ENCODE peak calls at places on chromosome 22, in ten cellular contexts. P is breast epithelium; D is pancreas; H is uterus; W is activated CD4-positive, CD25-positive, alpha-beta regulatory T cell; R is Ammon's horn; C is activated CD8-positive, alpha-beta memory T cell treated with anti-CD3 and anti-CD28 coated beads, Interleukin-2, amount 50 U/mL, for 4 hours; I is NCI-H510A treated with DMSO at 0.1 percent for 48 hours; N is BJ; Z is stimulated activated CD4-positive, alpha-beta T cell treated with anti-CD3 and anti-CD28 coated beads, Interleukin-4, amount 100 ng/mL, for 1 hour. F is an unnamed sample.
A peak's percentile ranks its signal among the peaks of the same experiment; 100 is the strongest.

GRCh38 chr22:48546653-48547424 is 1280.8 kb downstream of the BRD1 start:
- DNase-seq in P (no peak), D (peak; percentile 9), H (no peak), W (no peak), R (no peak), C (no peak), I (no peak), N (no peak), Z (no peak), F (no peak)

GRCh38 chr22:49072996-49073645 is 754.6 kb downstream of the BRD1 start:
- DNase-seq in P (no peak), D (no peak), H (no peak), W (no peak), R (no peak), C (no peak), I (no peak), N (no peak), Z (no peak), F (no peak)

GRCh38 chr22:50271519-50271970 is 1.4 kb upstream of the MAPK11 start:
- DNase-seq in P (no peak), D (no peak), H (peak; percentile 62), W (peak; percentile 39), R (peak; percentile 50), C (peak; percentile 57), I (peak; percentile 43), N (no peak), Z (peak; percentile 66), F (peak; percentile 73)

GRCh38 chr22:17706451-17706900 is 67.8 kb downstream of the BID start:
- DNase-seq in P (peak; percentile 61), D (no peak), H (no peak), W (no peak), R (peak; percentile 86), C (peak; percentile 31), I (peak; percentile 58), N (peak; percentile 82), Z (peak; percentile 27), F (peak; percentile 34)

GRCh38 chr22:26124991-26125725 is 44.1 kb upstream of the SEZ6L start:
- DNase-seq in P (no peak), D (no peak), H (no peak), W (no peak), R (no peak), C (no peak), I (no peak), N (no peak), Z (no peak), F (no peak)

GRCh38 chr22:29043906-29044575 is 17.6 kb downstream of the C22orf31 start:
- DNase-seq in P (no peak), D (no peak), H (no peak), W (no peak), R (no peak), C (no peak), I (no peak), N (no peak), Z (no peak), F (no peak)

GRCh38 chr22:29108137-29108536 is 35.3 kb downstream of the KREMEN1 start:
- DNase-seq in P (no peak), D (no peak), H (no peak), W (no peak), R (no peak), C (no peak), I (no peak), N (no peak), Z (no peak), F (no peak)

GRCh38 chr22:45319319-45319675 is 9.6 kb downstream of the FAM118A start:
- DNase-seq in P (no peak), D (no peak), H (peak; percentile 36), W (no peak), R (no peak), C (no peak), I (no peak), N (no peak), Z (no peak), F (no peak)

GRCh38 chr22:45597460-45598192 is 74.0 kb upstream of the ATXN10 start:
- DNase-seq in P (no peak), D (peak; percentile 44), H (no peak), W (no peak), R (no peak), C (no peak), I (peak; percentile 26), N (no peak), Z (no peak), F (no peak)

GRCh38 chr22:49614966-49615965 is 212.4 kb downstream of the BRD1 start:
- DNase-seq in P (no peak), D (peak; percentile 42), H (no peak), W (no peak), R (no peak), C (peak; percentile 13), I (no peak), N (no peak), Z (no peak), F (no peak)

GRCh38 chr22:32733196-32733595 is 68.3 kb upstream of the TIMP3 start:
- DNase-seq in P (no peak), D (no peak), H (no peak), W (no peak), R (no peak), C (no peak), I (no peak), N (no peak), Z (no peak), F (no peak)

GRCh38 chr22:24437820-24438328 is 10.5 kb downstream of the ADORA2A start:
- DNase-seq in P (no peak), D (no peak), H (no peak), W (no peak), R (no peak), C (no peak), I (no peak), N (no peak), Z (no peak), F (no peak)

GRCh38 chr22:24695958-24696511 is 78.5 kb downstream of the PIWIL3 start:
- DNase-seq in P (no peak), D (no peak), H (no peak), W (no peak), R (no peak), C (no peak), I (peak; percentile 57), N (no peak), Z (no peak), F (no peak)

GRCh38 chr22:48907591-48907990 is 920.1 kb downstream of the BRD1 start:
- DNase-seq in P (no peak), D (peak; percentile 7), H (no peak), W (no peak), R (no peak), C (no peak), I (no peak), N (no peak), Z (no peak), F (no peak)

GRCh38 chr22:37186228-37186996 is 1.6 kb downstream of the C1QTNF6 start:
- DNase-seq in P (no peak), D (peak; percentile 15), H (no peak), W (no peak), R (peak; percentile 56), C (no peak), I (no peak), N (no peak), Z (no peak), F (peak; percentile 47)

GRCh38 chr22:17781319-17782031 is 7.2 kb upstream of the BID start:
- DNase-seq in P (no peak), D (no peak), H (no peak), W (peak; percentile 31), R (no peak), C (peak; percentile 71), I (peak; percentile 32), N (peak; percentile 45), Z (peak; percentile 73), F (peak; percentile 73)

GRCh38 chr22:37486224-37486845 is at the start of gene MFNG:
- DNase-seq in P (peak; percentile 48), D (peak; percentile 82), H (peak; percentile 47), W (peak; percentile 56), R (peak; percentile 66), C (peak; percentile 77), I (peak; percentile 28), N (no peak), Z (peak; percentile 76), F (peak; percentile 84)

GRCh38 chr22:29073618-29074275 is 912 bp downstream of the KREMEN1 start:
- DNase-seq in P (peak; percentile 43), D (peak; percentile 87), H (peak; percentile 59), W (no peak), R (peak; percentile 30), C (peak; percentile 35), I (no peak), N (no peak), Z (peak; percentile 20), F (no peak)

GRCh38 chr22:44583854-44584253 is 85.8 kb upstream of the RTL6 start:
- DNase-seq in P (no peak), D (no peak), H (peak; percentile 8), W (no peak), R (no peak), C (peak; percentile 9), I (no peak), N (no peak), Z (no peak), F (no peak)

GRCh38 chr22:31248965-31249940 is 37.2 kb downstream of the LIMK2 start:
- DNase-seq in P (peak; percentile 94), D (no peak), H (no peak), W (no peak), R (peak; percentile 60), C (no peak), I (no peak), N (no peak), Z (no peak), F (no peak)

GRCh38 chr22:19218541-19219233 is 40.2 kb upstream of the SLC25A1 start:
- DNase-seq in P (no peak), D (no peak), H (no peak), W (no peak), R (no peak), C (no peak), I (no peak), N (no peak), Z (no peak), F (no peak)

GRCh38 chr22:24973867-24974266 is 21.4 kb downstream of the KIAA1671 start:
- DNase-seq in P (no peak), D (no peak), H (no peak), W (no peak), R (no peak), C (no peak), I (no peak), N (no peak), Z (no peak), F (no peak)

GRCh38 chr22:22848364-22848866 is 39.2 kb upstream of the IGLL5 start:
- DNase-seq in P (peak; percentile 34), D (peak; percentile 82), H (peak; percentile 34), W (peak; percentile 59), R (peak; percentile 48), C (peak; percentile 72), I (peak; percentile 38), N (no peak), Z (peak; percentile 66), F (peak; percentile 79)

GRCh38 chr22:35192121-35192918 is 65.0 kb upstream of the HMGXB4 start:
- DNase-seq in P (no peak), D (no peak), H (no peak), W (no peak), R (no peak), C (no peak), I (no peak), N (no peak), Z (no peak), F (no peak)

GRCh38 chr22:49882519-49883293 is 29.1 kb downstream of the ZBED4 start:
- DNase-seq in P (no peak), D (no peak), H (no peak), W (no peak), R (no peak), C (no peak), I (no peak), N (no peak), Z (no peak), F (no peak)

GRCh38 chr22:33386270-33386669 is 328.1 kb upstream of the SYN3 start:
- DNase-seq in P (no peak), D (no peak), H (no peak), W (no peak), R (no peak), C (no peak), I (no peak), N (no peak), Z (no peak), F (no peak)

GRCh38 chr22:45977003-45977395 is at the start of gene WNT7B:
- DNase-seq in P (no peak), D (no peak), H (no peak), W (no peak), R (no peak), C (no peak), I (peak; percentile 41), N (no peak), Z (no peak), F (no peak)

GRCh38 chr22:41915035-41915782 is at the start of gene SHISA8:
- DNase-seq in P (no peak), D (no peak), H (peak; percentile 34), W (peak; percentile 34), R (no peak), C (peak; percentile 69), I (peak; percentile 32), N (no peak), Z (peak; percentile 71), F (peak; percentile 64)